ENCODE peak calls at places on chromosomes 5 and 9, in five cellular contexts. H is IMR-90, Q is H9, I is mesenchymal stem cell, F is H1. R is an unnamed sample.

GRCh38 chr5:142548739-142549275 is 137.1 kb downstream of the FGF1 start:
- DNase-seq in Q (peak), F (peak), I (peak), H (peak), R (peak)

GRCh38 chr5:32690153-32690552 is 21.0 kb upstream of the NPR3 start:
- DNase-seq in F (no peak), H (no peak), Q (no peak), I (no peak), R (no peak)

GRCh38 chr5:19047277-19047676 is 940.7 kb downstream of the CDH18 start:
- DNase-seq in F (peak), Q (peak), I (no peak), H (no peak), R (no peak)

GRCh38 chr5:117953272-117953671 is 1035.1 kb downstream of the DTWD2 start:
- DNase-seq in H (no peak), I (no peak), Q (no peak), F (no peak), R (no peak)

GRCh38 chr5:177478711-177479646 is 5.5 kb upstream of the DBN1 start:
- DNase-seq in F (no peak), Q (no peak), I (peak), H (peak), R (no peak)

GRCh38 chr5:125826214-125826613 is 597.0 kb upstream of the GRAMD2B start:
- DNase-seq in Q (peak), H (no peak), I (no peak), F (no peak), R (no peak)

GRCh38 chr9:31071606-31072286 is 1312.7 kb upstream of the ACO1 start:
- DNase-seq in I (no peak), H (no peak), Q (no peak), F (no peak), R (no peak)

GRCh38 chr5:125602184-125602583 is 821.0 kb upstream of the GRAMD2B start:
- DNase-seq in F (no peak), I (no peak), Q (no peak), H (no peak), R (no peak)

GRCh38 chr9:83538172-83538889 is at the start of gene FRMD3:
- DNase-seq in I (peak), Q (peak), F (peak), H (peak), R (peak)

GRCh38 chr5:137203011-137203632 is 296.0 kb downstream of the SPOCK1 start:
- DNase-seq in Q (no peak), F (no peak), I (no peak), H (no peak), R (no peak)

GRCh38 chr9:7879551-7880245 is 80.1 kb upstream of the DMAC1 start:
- DNase-seq in Q (peak), I (no peak), F (peak), H (no peak), R (peak)

GRCh38 chr5:150278916-150279315 is 10.7 kb downstream of the CAMK2A start:
- DNase-seq in I (peak), H (peak), F (no peak), Q (no peak), R (no peak)

GRCh38 chr5:136730426-136730825 is 365.1 kb upstream of the TRPC7 start:
- DNase-seq in I (no peak), Q (no peak), F (no peak), H (no peak), R (no peak)

GRCh38 chr5:173187054-173187743 is 42.9 kb downstream of the BNIP1 start:
- DNase-seq in H (no peak), Q (peak), I (no peak), F (peak), R (no peak)

GRCh38 chr9:33116855-33117254 is 40.4 kb upstream of the SMU1 start:
- DNase-seq in F (no peak), Q (no peak), H (no peak), I (no peak), R (no peak)

GRCh38 chr5:152255411-152255810 is 149.7 kb downstream of the NMUR2 start:
- DNase-seq in F (no peak), H (no peak), I (no peak), Q (no peak), R (no peak)

GRCh38 chr9:135078361-135078821 is 9.1 kb upstream of the OLFM1 start:
- DNase-seq in H (no peak), I (no peak), F (no peak), Q (peak), R (no peak)

GRCh38 chr9:18906656-18907395 is 126.2 kb downstream of the SAXO1 start:
- DNase-seq in Q (no peak), F (no peak), I (peak), H (peak), R (no peak)

GRCh38 chr9:104276709-104277245 is 182.7 kb downstream of the SMC2 start:
- DNase-seq in F (no peak), Q (no peak), I (no peak), H (no peak), R (no peak)

GRCh38 chr9:134996591-134997530 is 79.1 kb upstream of the FCN1 start:
- DNase-seq in I (no peak), F (no peak), Q (no peak), H (no peak), R (no peak)

GRCh38 chr9:124810513-124811355 is 33.8 kb downstream of the OLFML2A start:
- DNase-seq in H (peak), I (peak), F (peak), Q (peak), R (peak)
- H3K14ac ChIP-seq in H (peak), I (peak), F (no peak), Q (peak), R (peak)

GRCh38 chr9:126531591-126531990 is 82.1 kb upstream of the LMX1B start:
- DNase-seq in Q (peak), F (no peak), I (no peak), H (no peak), R (no peak)
- H4K8ac ChIP-seq in Q (no peak), F (no peak), I (no peak), H (no peak), R (no peak)

DNA sequence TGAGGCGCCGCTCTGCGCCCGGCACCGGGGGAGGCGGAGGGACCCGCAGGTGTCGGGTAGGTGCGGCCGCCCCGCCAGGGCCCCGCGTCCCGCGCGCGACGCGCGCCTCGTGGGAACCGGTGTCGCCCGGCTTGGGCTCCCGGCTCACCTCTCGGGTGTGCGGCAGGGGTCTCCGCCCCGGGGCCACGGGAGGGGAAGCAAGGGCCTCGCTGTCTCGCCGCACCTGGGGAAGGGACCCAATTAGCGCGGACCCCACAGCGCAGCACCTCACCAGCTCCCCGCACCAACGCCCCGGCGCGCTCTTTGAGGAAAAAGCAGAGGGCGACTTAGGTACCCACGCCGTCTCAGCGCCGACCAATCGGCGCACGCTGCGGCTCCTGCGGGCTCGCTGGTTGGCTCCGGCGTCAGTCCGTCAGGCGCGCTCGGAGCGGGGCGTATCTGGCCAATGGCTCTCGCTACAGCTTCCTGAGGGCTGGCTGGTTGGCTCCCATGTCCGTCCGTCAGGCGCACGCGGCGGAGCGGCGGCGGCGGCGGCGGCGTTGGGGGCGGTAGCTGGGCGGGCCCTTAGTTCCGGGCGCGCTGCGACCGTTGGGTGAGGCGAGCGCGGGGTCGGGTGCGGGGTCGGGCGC is at the start of gene TRAF2:
- DNase-seq in Q (peak), I (peak), H (peak), F (peak), R (peak)
- H3K14ac ChIP-seq in Q (peak), I (no peak), H (peak), F (peak), R (no peak)

DNA sequence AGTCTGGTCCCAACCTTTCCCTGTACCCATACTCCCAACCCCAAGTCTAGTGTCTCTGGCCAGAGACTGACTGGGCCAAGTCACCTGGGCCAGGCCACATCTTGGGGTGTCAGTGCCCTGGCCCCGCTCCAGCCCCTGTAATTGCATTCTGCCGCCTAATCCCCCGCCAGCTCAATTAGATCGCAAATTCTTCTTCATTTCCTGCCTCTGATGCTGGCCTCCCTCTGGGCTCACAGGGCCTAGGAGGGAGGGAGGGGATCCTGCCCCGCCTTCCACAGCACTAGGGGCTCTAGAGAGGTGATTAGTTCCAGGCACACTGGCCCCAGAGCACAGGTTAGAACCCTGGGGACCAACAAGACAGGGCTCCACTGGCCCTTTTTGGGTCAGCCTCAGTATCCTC is 5.5 kb downstream of the CXXC5 start:
- DNase-seq in H (no peak), F (no peak), I (no peak), Q (no peak), R (no peak)
- H4K8ac ChIP-seq in H (peak), F (peak), I (no peak), Q (no peak), R (no peak)

DNA sequence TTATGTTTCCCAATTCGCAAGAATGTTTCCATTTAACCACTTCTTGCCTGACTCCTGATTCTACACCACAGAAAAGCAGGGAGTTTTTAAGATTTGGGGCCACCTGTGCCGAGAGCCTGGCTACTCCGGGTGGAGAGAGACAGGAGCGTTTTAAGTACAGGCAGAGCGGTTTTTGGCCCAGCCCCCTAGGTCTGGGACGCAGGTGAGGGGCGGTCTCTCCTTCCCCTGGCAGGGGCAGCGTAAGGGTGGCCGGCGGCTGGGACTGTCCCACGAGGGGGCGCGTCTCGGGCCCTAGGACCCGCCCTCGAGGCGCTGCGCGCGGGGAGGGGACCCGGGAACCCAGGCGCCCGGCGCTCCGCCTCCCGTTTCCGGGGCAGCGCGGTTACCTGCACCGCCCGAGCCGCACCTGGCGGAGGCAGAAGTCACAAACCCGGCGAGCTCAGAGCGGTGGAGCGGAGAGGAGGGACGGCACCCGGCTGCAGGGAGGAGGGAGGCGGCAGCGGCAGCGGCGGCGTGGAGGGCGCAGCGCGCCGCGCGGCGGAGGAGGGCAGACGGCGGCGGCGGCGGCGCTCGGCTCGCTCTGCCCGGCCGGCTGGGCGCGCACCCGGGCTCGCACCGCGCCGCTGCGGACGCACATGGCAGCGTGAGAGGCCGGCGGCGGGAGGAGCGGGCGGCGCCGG is at the start of gene WWC1:
- DNase-seq in H (peak), I (peak), Q (peak), F (no peak), R (no peak)
- H3K14ac ChIP-seq in H (no peak), I (peak), Q (peak), F (no peak), R (peak)

DNA sequence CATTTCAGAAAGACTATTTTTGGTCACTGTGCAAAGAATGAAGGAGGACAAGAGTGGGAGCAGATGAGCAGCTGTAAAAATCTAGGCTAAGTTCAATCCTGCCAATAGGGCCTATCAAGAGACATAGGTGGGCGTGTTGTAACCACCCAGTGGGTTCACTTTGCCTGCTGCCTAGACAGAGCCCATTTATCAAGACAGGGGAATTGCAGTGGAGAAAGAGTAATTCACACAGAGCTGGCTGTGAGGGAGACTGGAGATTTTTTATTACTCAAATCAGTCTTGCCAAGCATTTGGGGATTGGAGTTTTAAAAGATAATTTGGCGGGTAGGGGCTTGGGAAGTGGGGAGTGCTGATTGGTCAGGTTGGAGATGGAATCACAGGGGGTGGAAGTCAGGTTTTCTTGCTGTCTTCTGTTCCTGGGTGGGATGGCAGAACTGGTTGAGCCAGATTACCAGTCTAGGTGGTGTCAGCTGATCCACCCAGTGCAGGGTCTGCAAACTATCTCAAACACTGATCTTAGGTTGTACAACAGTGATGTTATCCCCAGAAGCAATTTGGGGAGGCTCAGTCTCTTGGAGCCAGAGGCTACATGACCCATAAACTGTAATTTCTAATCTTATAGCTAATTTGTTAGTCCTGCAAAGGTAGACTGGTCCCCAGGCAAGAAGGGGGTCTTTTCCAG is 5.1 kb upstream of the ZNF366 start:
- DNase-seq in Q (no peak), H (no peak), I (no peak), F (no peak), R (no peak)
- H4K8ac ChIP-seq in Q (no peak), H (no peak), I (peak), F (no peak), R (no peak)

GRCh38 chr9:35489313-35490154 is at the start of gene RUSC2:
- DNase-seq in I (peak), Q (peak), F (peak), H (peak), R (peak)

GRCh38 chr9:35490155-35490909 is 421 bp downstream of the RUSC2 start:
- DNase-seq in F (no peak), H (no peak), I (no peak), Q (peak), R (no peak)

GRCh38 chr9:35488566-35489312 is 1.2 kb upstream of the RUSC2 start:
- DNase-seq in H (no peak), Q (no peak), I (no peak), F (no peak), R (no peak)

GRCh38 chr9:35488019-35488418 is 1.9 kb upstream of the RUSC2 start:
- DNase-seq in F (no peak), H (no peak), I (no peak), Q (no peak), R (no peak)

GRCh38 chr9:35490910-35491465 is 1.1 kb downstream of the RUSC2 start:
- DNase-seq in I (peak), Q (no peak), H (peak), F (no peak), R (no peak)
- H3K14ac ChIP-seq in I (peak), Q (no peak), H (peak), F (no peak), R (no peak)

GRCh38 chr5:73499756-73500155 is 1.5 kb downstream of the BTF3 start:
- DNase-seq in F (no peak), H (no peak), I (no peak), Q (no peak), R (no peak)

GRCh38 chr5:73496984-73497457 is 1.2 kb upstream of the BTF3 start:
- DNase-seq in F (no peak), Q (no peak), I (peak), H (peak), R (no peak)

GRCh38 chr5:73499187-73499586 is 945 bp downstream of the BTF3 start:
- DNase-seq in F (no peak), I (peak), H (no peak), Q (no peak), R (no peak)

GRCh38 chr5:73497537-73498056 is 645 bp upstream of the BTF3 start:
- DNase-seq in I (no peak), Q (no peak), F (no peak), H (no peak), R (no peak)

GRCh38 chr5:73498057-73498992 is at the start of gene BTF3:
- DNase-seq in Q (peak), I (peak), H (peak), F (peak), R (peak)
- H4K8ac ChIP-seq in Q (no peak), I (peak), H (peak), F (peak), R (peak)

DNA sequence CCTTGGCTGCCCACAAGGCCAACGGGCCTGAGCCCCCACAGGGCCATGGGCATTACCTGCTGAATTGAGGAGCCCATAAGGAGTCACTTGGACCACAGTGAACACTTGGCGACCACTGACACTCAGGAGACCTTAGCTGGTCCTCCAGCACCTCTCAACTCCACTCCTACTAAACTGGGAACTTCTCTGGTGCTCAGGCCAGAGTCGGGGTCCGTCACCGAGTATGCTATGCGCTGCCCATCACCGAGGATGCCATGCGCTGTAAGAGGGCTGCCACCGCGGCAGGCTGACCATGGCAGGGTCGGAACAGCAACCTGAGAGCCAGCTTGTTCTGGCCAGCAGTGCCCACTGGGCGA is 600 bp upstream of the SQSTM1 start:
- DNase-seq in I (peak), Q (no peak), H (no peak), F (no peak), R (no peak)
- H3K14ac ChIP-seq in I (peak), Q (peak), H (peak), F (no peak), R (peak)

R was measured in neuronal stem cell.